ENCODE peak calls at places on chromosomes 7 and 10, in ten cellular contexts. Q is aorta, N is neuronal stem cell, S is heart right ventricle, V is AG04450, P is keratinocyte, B is left ventricle myocardium inferior, D is tibial nerve, R is psoas muscle, X is GM23338. O is an unnamed sample.

GRCh38 chr7:95865716-95866371 is 93.5 kb downstream of the DYNC1I1 start:
- DNase-seq in P (no peak), V (no peak), N (peak; percentile 20), S (no peak), R (no peak), B (no peak), D (no peak), X (peak; percentile 58), Q (no peak), O (no peak)

GRCh38 chr10:102831322-102832071 is 5.7 kb downstream of the CYP17A1 start:
- DNase-seq in D (no peak), B (no peak), X (no peak), Q (no peak), P (no peak), V (no peak), N (no peak), S (no peak), R (no peak), O (no peak)

GRCh38 chr10:69655868-69656555 is 26.0 kb downstream of the FAM241B start:
- DNase-seq in S (no peak), P (no peak), X (no peak), R (peak; percentile 22), B (no peak), Q (no peak), N (no peak), V (no peak), D (no peak), O (no peak)

GRCh38 chr7:145031162-145031561 is 195.3 kb upstream of the TPK1 start:
- DNase-seq in R (no peak), D (no peak), X (no peak), P (no peak), V (no peak), Q (no peak), S (no peak), B (no peak), N (no peak), O (no peak)

GRCh38 chr10:1123198-1123597 is 67.0 kb downstream of the WDR37 start:
- DNase-seq in Q (no peak), V (no peak), D (no peak), X (no peak), P (no peak), R (no peak), N (no peak), B (no peak), S (no peak), O (no peak)

GRCh38 chr10:101840741-101841453 is 2.7 kb downstream of the KCNIP2 start:
- DNase-seq in P (no peak), S (peak; percentile 80), V (peak; percentile 56), X (peak; percentile 96), N (peak; percentile 88), R (peak; percentile 87), B (peak; percentile 78), Q (peak; percentile 84), D (peak; percentile 52), O (peak; percentile 84)

GRCh38 chr7:7970620-7971307 is 2.2 kb downstream of the GLCCI1 start:
- DNase-seq in D (no peak), X (no peak), S (no peak), N (peak; percentile 8), R (no peak), B (no peak), Q (no peak), P (no peak), V (no peak), O (no peak)

GRCh38 chr10:99788598-99789259 is 6.3 kb downstream of the ABCC2 start:
- DNase-seq in R (no peak), D (peak; percentile 17), Q (peak; percentile 62), X (no peak), S (no peak), B (no peak), P (no peak), V (no peak), N (no peak), O (peak; percentile 29)

GRCh38 chr7:101435461-101436225 is 73.0 kb downstream of the COL26A1 start:
- DNase-seq in D (no peak), P (no peak), B (no peak), X (peak; percentile 41), Q (no peak), N (no peak), V (no peak), S (no peak), R (no peak), O (no peak)

GRCh38 chr10:91511549-91512330 is 101.6 kb downstream of the HECTD2 start:
- DNase-seq in X (no peak), R (no peak), N (no peak), Q (no peak), D (no peak), B (no peak), V (peak; percentile 38), S (no peak), P (peak; percentile 9), O (no peak)

GRCh38 chr7:132499065-132499464 is 77.2 kb downstream of the PLXNA4 start:
- DNase-seq in P (no peak), B (no peak), V (no peak), S (no peak), Q (no peak), R (no peak), X (no peak), N (no peak), D (no peak), O (no peak)

GRCh38 chr7:132498319-132498718 is 78.0 kb downstream of the PLXNA4 start:
- DNase-seq in Q (no peak), N (no peak), R (no peak), S (no peak), X (no peak), D (no peak), P (no peak), B (no peak), V (no peak), O (no peak)

GRCh38 chr7:132503415-132503814 is 72.9 kb downstream of the PLXNA4 start:
- DNase-seq in P (no peak), B (no peak), X (peak; percentile 42), Q (no peak), R (no peak), D (no peak), S (no peak), N (no peak), V (no peak), O (no peak)

GRCh38 chr7:132501956-132502355 is 74.3 kb downstream of the PLXNA4 start:
- DNase-seq in N (no peak), X (no peak), S (no peak), B (no peak), P (no peak), D (no peak), Q (no peak), R (no peak), V (no peak), O (no peak)

GRCh38 chr7:132500727-132501410 is 75.4 kb downstream of the PLXNA4 start:
- DNase-seq in B (peak; percentile 71), Q (peak; percentile 86), S (peak; percentile 55), R (peak; percentile 71), D (peak; percentile 63), X (peak; percentile 64), V (no peak), P (no peak), N (no peak), O (peak; percentile 92)
- H3K4me3 ChIP-seq in B (no peak overlapping the region), Q (no peak overlapping the region), S (no peak overlapping the region), R (no peak overlapping the region), D (no peak overlapping the region), X (no peak overlapping the region), V (no peak overlapping the region), P (no peak overlapping the region), N (no peak overlapping the region), O (no peak overlapping the region)

GRCh38 chr7:35374858-35375257 is 121.0 kb upstream of the TBX20 start:
- DNase-seq in V (no peak), Q (no peak), N (no peak), D (no peak), X (no peak), P (no peak), R (no peak), B (peak; percentile 68), S (peak; percentile 58), O (no peak)

GRCh38 chr7:35380739-35381224 is 126.9 kb upstream of the TBX20 start:
- DNase-seq in R (no peak), S (no peak), N (no peak), X (no peak), P (no peak), V (no peak), D (no peak), Q (no peak), B (no peak), O (no peak)

GRCh38 chr7:35384761-35385700 is 131.1 kb upstream of the TBX20 start:
- DNase-seq in V (no peak), D (no peak), Q (no peak), N (no peak), P (no peak), X (no peak), S (peak; percentile 67), R (no peak), B (peak; percentile 82), O (no peak)

GRCh38 chr7:35375516-35375915 is 121.6 kb upstream of the TBX20 start:
- DNase-seq in R (no peak), P (no peak), N (no peak), X (no peak), Q (no peak), V (no peak), B (no peak), D (no peak), S (no peak), O (no peak)

GRCh38 chr7:35379481-35379880 is 125.6 kb upstream of the TBX20 start:
- DNase-seq in B (no peak), S (no peak), V (no peak), N (no peak), D (no peak), X (no peak), R (no peak), P (no peak), Q (peak; percentile 52), O (no peak)
- H3K27ac ChIP-seq in B (peak overlapping the region; percentile 52), S (no peak overlapping the region), V (no peak overlapping the region), N (no peak overlapping the region), D (no peak overlapping the region), X (no peak overlapping the region), R (no peak overlapping the region), P (no peak overlapping the region), Q (no peak overlapping the region), O (no peak overlapping the region)

DNA sequence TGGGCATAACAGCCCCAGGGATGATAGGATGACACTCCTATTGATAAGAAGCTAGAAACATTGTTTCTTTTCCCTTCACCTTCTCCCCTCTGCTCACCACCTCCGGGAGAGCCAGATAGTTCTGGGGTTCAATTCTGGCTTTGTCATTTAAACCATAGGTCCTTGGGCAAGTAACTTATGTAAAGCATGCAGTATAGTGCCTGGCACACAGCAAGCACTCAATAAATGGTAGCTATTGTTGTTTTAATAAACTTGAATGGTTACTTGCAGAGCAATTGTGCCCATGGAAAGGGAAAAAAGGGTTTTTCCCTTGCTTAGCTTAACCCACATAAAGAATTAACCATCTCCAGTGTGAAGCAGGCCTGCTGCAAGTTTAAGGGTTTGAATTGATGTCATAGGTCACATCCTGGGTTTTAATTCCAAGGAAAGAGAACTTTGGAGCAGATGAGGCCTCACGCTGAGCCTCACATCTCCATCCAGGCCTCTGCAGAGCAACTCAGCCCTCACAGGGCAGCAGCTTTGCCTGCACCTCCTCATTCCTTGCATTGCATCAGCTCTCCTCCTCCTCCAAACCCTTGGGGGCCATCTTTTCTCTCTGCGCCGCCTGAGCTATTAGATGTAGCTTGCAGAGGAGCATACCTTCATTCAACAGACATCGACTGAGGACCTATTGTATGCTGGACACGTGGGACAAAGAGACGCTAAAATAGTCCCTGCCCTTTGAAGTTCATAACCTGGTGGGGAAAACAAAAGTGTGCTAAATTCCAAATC is 22.9 kb downstream of the ZNF775 start:
- DNase-seq in N (no peak), P (no peak), B (no peak), R (no peak), D (no peak), Q (no peak), X (peak; percentile 89), S (no peak), V (no peak), O (no peak)
- H3K4me3 ChIP-seq in N (no peak overlapping the region), P (no peak overlapping the region), B (no peak overlapping the region), R (no peak overlapping the region), D (no peak overlapping the region), Q (no peak overlapping the region), X (peak overlapping the region; percentile 75), S (no peak overlapping the region), V (no peak overlapping the region), O (no peak overlapping the region)

GRCh38 chr7:2732959-2733584 is 45.1 kb downstream of the AMZ1 start:
- DNase-seq in R (peak; percentile 92), B (peak; percentile 75), N (no peak), V (no peak), Q (peak; percentile 77), X (no peak), S (peak; percentile 67), P (no peak), D (no peak), O (peak; percentile 47)
- H3K27ac ChIP-seq in R (peak overlapping the region; percentile 84), B (peak overlapping the region; percentile 79), N (no peak overlapping the region), V (peak overlapping the region; percentile 11), Q (no peak overlapping the region), X (peak overlapping the region; percentile 10), S (peak overlapping the region; percentile 23), P (no peak overlapping the region), D (peak overlapping the region; percentile 37), O (peak overlapping the region; percentile 16)